ENCODE peak calls at places on chromosomes 4 and X, in six cellular contexts. I is H54, M is cerebellar cortex, C is ACHN, X is AG20443, G is psoas muscle. D is an unnamed sample.

GRCh38 chr4:83552085-83552484 is 16.2 kb downstream of the GPAT3 start:
- DNase-seq in G (no peak), C (no peak), X (peak), I (no peak), M (no peak), D (no peak)

GRCh38 chr4:35793045-35793722 is 451.1 kb downstream of the ARAP2 start:
- DNase-seq in X (no peak), I (no peak), C (no peak), G (no peak), M (no peak), D (no peak)

GRCh38 chr4:145130788-145131398 is 32.8 kb downstream of the ABCE1 start:
- DNase-seq in G (no peak), M (no peak), C (peak), I (no peak), X (peak), D (no peak)

GRCh38 chrX:17459008-17459407 is 84.0 kb downstream of the NHS start:
- DNase-seq in M (peak), C (no peak), X (peak), I (no peak), G (no peak), D (no peak)

GRCh38 chrX:123481908-123482873 is 250.7 kb downstream of the THOC2 start:
- DNase-seq in M (peak), G (no peak), I (no peak), X (peak), C (no peak), D (no peak)

GRCh38 chrX:118212817-118213183 is 96.2 kb upstream of the KLHL13 start:
- DNase-seq in X (no peak), I (no peak), G (no peak), C (no peak), M (no peak), D (no peak)

GRCh38 chr4:181478675-181479074 is 764.5 kb upstream of the TENM3 start:
- DNase-seq in G (no peak), I (no peak), M (no peak), C (no peak), X (no peak), D (no peak)

GRCh38 chrX:108437354-108437753 is 868 bp downstream of the COL4A6 start:
- DNase-seq in G (no peak), C (no peak), X (no peak), M (no peak), I (no peak), D (no peak)

GRCh38 chrX:100975212-100975611 is 5.7 kb downstream of the ARL13A start:
- DNase-seq in X (peak), M (no peak), I (no peak), G (no peak), C (no peak), D (no peak)

GRCh38 chrX:19017271-19017670 is 33.4 kb upstream of the PHKA2 start:
- DNase-seq in M (peak), C (peak), I (peak), G (no peak), X (peak), D (no peak)

GRCh38 chr4:31086771-31087330 is 366.7 kb downstream of the PCDH7 start:
- DNase-seq in C (no peak), G (no peak), I (no peak), X (no peak), M (peak), D (no peak)

GRCh38 chr4:17687237-17687857 is 72.9 kb downstream of the MED28 start:
- DNase-seq in M (no peak), I (no peak), G (no peak), C (no peak), X (peak), D (no peak)

GRCh38 chr4:140081582-140082398 is 72.2 kb downstream of the MAML3 start:
- DNase-seq in X (no peak), C (no peak), M (no peak), I (no peak), G (no peak), D (no peak)

GRCh38 chrX:49070988-49071387 is 2.8 kb downstream of the PRAF2 start:
- DNase-seq in C (no peak), X (no peak), G (no peak), M (no peak), I (no peak), D (no peak)

GRCh38 chrX:3697220-3697684 is 16.2 kb downstream of the PRKX start:
- DNase-seq in C (no peak), G (no peak), I (no peak), X (no peak), M (no peak), D (no peak)

GRCh38 chr4:128354205-128354821 is 66.7 kb upstream of the PGRMC2 start:
- DNase-seq in X (peak), I (peak), C (peak), M (peak), G (no peak), D (no peak)

GRCh38 chr4:122914292-122914904 is 8.0 kb downstream of the NUDT6 start:
- DNase-seq in X (no peak), I (no peak), G (no peak), C (peak), M (peak), D (no peak)

GRCh38 chr4:98674404-98675173 is 16.2 kb upstream of the TSPAN5 start:
- DNase-seq in C (no peak), I (no peak), M (no peak), G (no peak), X (no peak), D (no peak)

GRCh38 chr4:26701786-26702227 is 117.9 kb downstream of the TBC1D19 start:
- DNase-seq in X (peak), M (no peak), C (no peak), I (no peak), G (no peak), D (no peak)

GRCh38 chr4:94856030-94856429 is 98.3 kb downstream of the BMPR1B start:
- DNase-seq in I (no peak), G (no peak), X (no peak), M (no peak), C (no peak), D (no peak)

GRCh38 chr4:164210377-164210776 is 543.6 kb upstream of the SMIM31 start:
- DNase-seq in C (no peak), M (no peak), X (no peak), G (no peak), I (no peak), D (no peak)

GRCh38 chr4:139416073-139416673 is 37.7 kb upstream of the RAB33B start:
- DNase-seq in M (peak), X (peak), G (no peak), I (no peak), C (peak), D (no peak)

GRCh38 chrX:14528629-14529287 is 578 bp upstream of the GLRA2 start:
- DNase-seq in C (peak), G (peak), M (peak), X (peak), I (no peak), D (no peak)

GRCh38 chr4:189302719-189303118 is 638.0 kb upstream of the FRG1 start:
- DNase-seq in M (no peak), C (no peak), G (no peak), X (no peak), I (no peak), D (no peak)

GRCh38 chr4:164467493-164467892 is 286.4 kb upstream of the SMIM31 start:
- DNase-seq in C (no peak), X (no peak), I (no peak), G (no peak), M (no peak), D (no peak)

GRCh38 chr4:73870260-73870659 is 1.1 kb downstream of the CXCL1 start:
- DNase-seq in C (peak), G (no peak), M (no peak), I (no peak), X (no peak), D (no peak)

GRCh38 chr4:141448490-141448889 is 187.9 kb upstream of the IL15 start:
- DNase-seq in I (no peak), M (no peak), X (no peak), C (no peak), G (no peak), D (no peak)

GRCh38 chr4:133151681-133152329 is 2.7 kb downstream of the PCDH10 start:
- DNase-seq in I (no peak), X (peak), C (no peak), M (no peak), G (peak), D (no peak)

GRCh38 chr4:25533237-25533636 is 122.4 kb upstream of the SLC34A2 start:
- DNase-seq in X (no peak), C (no peak), M (no peak), I (no peak), G (no peak), D (no peak)

GRCh38 chr4:14143892-14144291 is 516.4 kb upstream of the BOD1L1 start:
- DNase-seq in G (no peak), X (no peak), C (peak), M (no peak), I (no peak), D (no peak)

GRCh38 chrX:17591741-17592110 is 145.6 kb upstream of the SCML1 start:
- DNase-seq in C (peak), M (no peak), I (no peak), X (peak), G (no peak), D (no peak)

GRCh38 chr4:2395038-2395437 is 23.4 kb downstream of the ZFYVE28 start:
- DNase-seq in X (peak), G (no peak), C (no peak), M (no peak), I (peak), D (no peak)

GRCh38 chr4:24321637-24322036 is 262.7 kb downstream of the DHX15 start:
- DNase-seq in C (no peak), I (no peak), M (peak), G (no peak), X (no peak), D (no peak)

GRCh38 chr4:6200011-6200921 is at the start of gene JAKMIP1:
- DNase-seq in G (peak), I (no peak), X (peak), C (peak), M (peak), D (peak)

GRCh38 chrX:137041329-137041728 is 7.5 kb upstream of the GPR101 start:
- DNase-seq in G (no peak), X (no peak), I (no peak), C (no peak), M (no peak), D (no peak)

D was measured in GM19239.